ENCODE peak calls at places on chromosomes 6 and 20, in five cellular contexts. One of them, this sample, is unnamed.

GRCh38 chr20:60046011-60046413 is 87.8 kb downstream of the CDH26 start:
- DNase-seq in mesothelial cell of epicardium: no peak
- DNase-seq in psoas muscle: no peak
- DNase-seq in cardiac fibroblast: no peak
- DNase-seq in coronary artery: no peak
- DNase-seq in this sample: no peak

GRCh38 chr20:56628873-56629463 is at the start of gene TFAP2C:
- DNase-seq in mesothelial cell of epicardium: peak; percentile 72
- DNase-seq in psoas muscle: peak; percentile 65
- DNase-seq in coronary artery: no peak
- DNase-seq in cardiac fibroblast: no peak
- DNase-seq in this sample: peak; percentile 91

GRCh38 chr6:150753404-150754184 is 111.9 kb upstream of the MTHFD1L start:
- DNase-seq in coronary artery: no peak
- DNase-seq in cardiac fibroblast: no peak
- DNase-seq in psoas muscle: no peak
- DNase-seq in mesothelial cell of epicardium: no peak
- DNase-seq in this sample: no peak

GRCh38 chr6:105733556-105734162 is 330.8 kb upstream of the PREP start:
- DNase-seq in mesothelial cell of epicardium: no peak
- DNase-seq in psoas muscle: no peak
- DNase-seq in cardiac fibroblast: peak; percentile 70
- DNase-seq in coronary artery: no peak
- DNase-seq in this sample: no peak

GRCh38 chr6:40185486-40185885 is 251.2 kb upstream of the MOCS1 start:
- DNase-seq in coronary artery: peak; percentile 57
- DNase-seq in mesothelial cell of epicardium: no peak
- DNase-seq in cardiac fibroblast: no peak
- DNase-seq in psoas muscle: no peak
- DNase-seq in this sample: no peak

GRCh38 chr20:17504326-17504897 is 26.8 kb downstream of the BFSP1 start:
- DNase-seq in psoas muscle: no peak
- DNase-seq in mesothelial cell of epicardium: no peak
- DNase-seq in coronary artery: no peak
- DNase-seq in cardiac fibroblast: no peak
- DNase-seq in this sample: no peak

GRCh38 chr20:58086763-58087566 is 141.5 kb downstream of the ANKRD60 start:
- DNase-seq in psoas muscle: no peak
- DNase-seq in mesothelial cell of epicardium: no peak
- DNase-seq in cardiac fibroblast: peak; percentile 49
- DNase-seq in coronary artery: peak; percentile 56
- DNase-seq in this sample: peak; percentile 86

GRCh38 chr6:89597988-89598387 is 40.6 kb downstream of the LYRM2 start:
- DNase-seq in cardiac fibroblast: peak; percentile 56
- DNase-seq in psoas muscle: no peak
- DNase-seq in mesothelial cell of epicardium: no peak
- DNase-seq in coronary artery: no peak
- DNase-seq in this sample: peak; percentile 49

GRCh38 chr20:24077145-24077544 is 88.6 kb upstream of the GGTLC1 start:
- DNase-seq in coronary artery: no peak
- DNase-seq in psoas muscle: no peak
- DNase-seq in cardiac fibroblast: no peak
- DNase-seq in mesothelial cell of epicardium: no peak
- DNase-seq in this sample: no peak

GRCh38 chr6:170365581-170365980 is 59.0 kb downstream of the FAM120B start:
- DNase-seq in psoas muscle: no peak
- DNase-seq in coronary artery: no peak
- DNase-seq in mesothelial cell of epicardium: no peak
- DNase-seq in cardiac fibroblast: no peak
- DNase-seq in this sample: no peak

GRCh38 chr6:30485236-30485635 is 4.1 kb upstream of the HLA-E start:
- DNase-seq in psoas muscle: no peak
- DNase-seq in coronary artery: no peak
- DNase-seq in mesothelial cell of epicardium: no peak
- DNase-seq in cardiac fibroblast: no peak
- DNase-seq in this sample: no peak

GRCh38 chr6:38773338-38773737 is 58.2 kb downstream of the DNAH8 start:
- DNase-seq in cardiac fibroblast: peak; percentile 18
- DNase-seq in mesothelial cell of epicardium: no peak
- DNase-seq in coronary artery: no peak
- DNase-seq in psoas muscle: no peak
- DNase-seq in this sample: peak; percentile 67

GRCh38 chr20:24731312-24731711 is 217.8 kb upstream of the CST7 start:
- DNase-seq in mesothelial cell of epicardium: no peak
- DNase-seq in coronary artery: no peak
- DNase-seq in psoas muscle: no peak
- DNase-seq in cardiac fibroblast: no peak
- DNase-seq in this sample: no peak

GRCh38 chr20:22379472-22379871 is 204.9 kb downstream of the FOXA2 start:
- DNase-seq in coronary artery: no peak
- DNase-seq in psoas muscle: no peak
- DNase-seq in cardiac fibroblast: peak; percentile 65
- DNase-seq in mesothelial cell of epicardium: no peak
- DNase-seq in this sample: peak; percentile 25

GRCh38 chr6:136134275-136134674 is 115.8 kb downstream of the MTFR2 start:
- DNase-seq in cardiac fibroblast: no peak
- DNase-seq in mesothelial cell of epicardium: no peak
- DNase-seq in psoas muscle: no peak
- DNase-seq in coronary artery: no peak
- DNase-seq in this sample: no peak

GRCh38 chr6:63295553-63295952 is 24.2 kb downstream of the LGSN start:
- DNase-seq in psoas muscle: no peak
- DNase-seq in coronary artery: no peak
- DNase-seq in mesothelial cell of epicardium: no peak
- DNase-seq in cardiac fibroblast: no peak
- DNase-seq in this sample: no peak

GRCh38 chr20:36275011-36275410 is 31.1 kb upstream of the DLGAP4 start:
- DNase-seq in mesothelial cell of epicardium: no peak
- DNase-seq in coronary artery: no peak
- DNase-seq in cardiac fibroblast: no peak
- DNase-seq in psoas muscle: no peak
- DNase-seq in this sample: no peak

GRCh38 chr6:38091626-38092025 is 272.1 kb downstream of the ZFAND3 start:
- DNase-seq in coronary artery: no peak
- DNase-seq in psoas muscle: no peak
- DNase-seq in cardiac fibroblast: no peak
- DNase-seq in mesothelial cell of epicardium: no peak
- DNase-seq in this sample: no peak

GRCh38 chr6:43074847-43075741 is 1.0 kb upstream of the PTK7 start:
- DNase-seq in coronary artery: no peak
- DNase-seq in psoas muscle: no peak
- DNase-seq in cardiac fibroblast: peak; percentile 41
- DNase-seq in mesothelial cell of epicardium: no peak
- DNase-seq in this sample: no peak

GRCh38 chr6:100317031-100317430 is 147.7 kb downstream of the SIM1 start:
- DNase-seq in mesothelial cell of epicardium: no peak
- DNase-seq in coronary artery: no peak
- DNase-seq in psoas muscle: no peak
- DNase-seq in cardiac fibroblast: no peak
- DNase-seq in this sample: no peak

GRCh38 chr6:107730683-107731314 is 93.3 kb downstream of the SCML4 start:
- DNase-seq in coronary artery: no peak
- DNase-seq in psoas muscle: no peak
- DNase-seq in cardiac fibroblast: no peak
- DNase-seq in mesothelial cell of epicardium: no peak
- DNase-seq in this sample: no peak

GRCh38 chr6:107730106-107730505 is 94.0 kb downstream of the SCML4 start:
- DNase-seq in cardiac fibroblast: no peak
- DNase-seq in mesothelial cell of epicardium: no peak
- DNase-seq in coronary artery: no peak
- DNase-seq in psoas muscle: no peak
- DNase-seq in this sample: no peak

GRCh38 chr6:107731422-107732319 is 92.4 kb downstream of the SCML4 start:
- DNase-seq in cardiac fibroblast: no peak
- DNase-seq in coronary artery: no peak
- DNase-seq in psoas muscle: no peak
- DNase-seq in mesothelial cell of epicardium: no peak
- DNase-seq in this sample: no peak

GRCh38 chr6:107729098-107729497 is 95.0 kb downstream of the SCML4 start:
- DNase-seq in psoas muscle: no peak
- DNase-seq in mesothelial cell of epicardium: no peak
- DNase-seq in cardiac fibroblast: no peak
- DNase-seq in coronary artery: no peak
- DNase-seq in this sample: peak; percentile 10

DNA sequence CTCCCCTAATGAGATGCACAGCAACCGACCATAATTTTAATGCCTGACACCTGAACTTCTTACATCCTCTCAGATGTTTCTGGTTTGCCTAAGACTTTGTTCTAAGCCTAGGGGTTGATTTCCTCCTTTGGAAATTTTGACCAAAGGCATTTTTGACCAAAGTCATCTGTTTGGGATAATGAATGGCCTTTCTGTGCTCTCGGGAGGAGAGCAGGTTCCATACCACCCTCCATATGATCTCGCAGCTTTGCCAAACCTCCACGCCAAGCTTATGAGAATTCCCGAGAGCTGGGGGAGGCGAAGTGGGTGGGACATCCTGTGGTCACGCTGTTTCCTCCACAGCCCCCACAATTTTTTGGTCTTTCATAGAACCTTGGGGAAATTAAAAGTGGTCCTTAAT is 91.7 kb downstream of the SCML4 start:
- DNase-seq in mesothelial cell of epicardium: no peak
- DNase-seq in psoas muscle: no peak
- DNase-seq in cardiac fibroblast: no peak
- DNase-seq in coronary artery: no peak
- DNase-seq in this sample: no peak
- TF ChIP-seq CTCF in mesothelial cell of epicardium: no peak
- TF ChIP-seq CTCF in psoas muscle: no peak
- TF ChIP-seq CTCF in cardiac fibroblast: no peak
- TF ChIP-seq CTCF in coronary artery: no peak
- TF ChIP-seq CTCF in this sample: no peak

GRCh38 chr6:34236423-34237315 is at the start of gene HMGA1:
- DNase-seq in cardiac fibroblast: peak; percentile 89
- DNase-seq in coronary artery: no peak
- DNase-seq in mesothelial cell of epicardium: peak; percentile 85
- DNase-seq in psoas muscle: peak; percentile 91
- DNase-seq in this sample: peak; percentile 98

GRCh38 chr6:34238507-34239239 is 2.0 kb downstream of the HMGA1 start:
- DNase-seq in cardiac fibroblast: peak; percentile 18
- DNase-seq in psoas muscle: no peak
- DNase-seq in mesothelial cell of epicardium: no peak
- DNase-seq in coronary artery: no peak
- DNase-seq in this sample: no peak

GRCh38 chr6:34239240-34239825 is 2.7 kb downstream of the HMGA1 start:
- DNase-seq in mesothelial cell of epicardium: no peak
- DNase-seq in coronary artery: peak; percentile 31
- DNase-seq in psoas muscle: no peak
- DNase-seq in cardiac fibroblast: no peak
- DNase-seq in this sample: no peak

GRCh38 chr6:34237316-34237721 is 646 bp downstream of the HMGA1 start:
- DNase-seq in mesothelial cell of epicardium: no peak
- DNase-seq in psoas muscle: no peak
- DNase-seq in coronary artery: no peak
- DNase-seq in cardiac fibroblast: no peak
- DNase-seq in this sample: no peak

DNA sequence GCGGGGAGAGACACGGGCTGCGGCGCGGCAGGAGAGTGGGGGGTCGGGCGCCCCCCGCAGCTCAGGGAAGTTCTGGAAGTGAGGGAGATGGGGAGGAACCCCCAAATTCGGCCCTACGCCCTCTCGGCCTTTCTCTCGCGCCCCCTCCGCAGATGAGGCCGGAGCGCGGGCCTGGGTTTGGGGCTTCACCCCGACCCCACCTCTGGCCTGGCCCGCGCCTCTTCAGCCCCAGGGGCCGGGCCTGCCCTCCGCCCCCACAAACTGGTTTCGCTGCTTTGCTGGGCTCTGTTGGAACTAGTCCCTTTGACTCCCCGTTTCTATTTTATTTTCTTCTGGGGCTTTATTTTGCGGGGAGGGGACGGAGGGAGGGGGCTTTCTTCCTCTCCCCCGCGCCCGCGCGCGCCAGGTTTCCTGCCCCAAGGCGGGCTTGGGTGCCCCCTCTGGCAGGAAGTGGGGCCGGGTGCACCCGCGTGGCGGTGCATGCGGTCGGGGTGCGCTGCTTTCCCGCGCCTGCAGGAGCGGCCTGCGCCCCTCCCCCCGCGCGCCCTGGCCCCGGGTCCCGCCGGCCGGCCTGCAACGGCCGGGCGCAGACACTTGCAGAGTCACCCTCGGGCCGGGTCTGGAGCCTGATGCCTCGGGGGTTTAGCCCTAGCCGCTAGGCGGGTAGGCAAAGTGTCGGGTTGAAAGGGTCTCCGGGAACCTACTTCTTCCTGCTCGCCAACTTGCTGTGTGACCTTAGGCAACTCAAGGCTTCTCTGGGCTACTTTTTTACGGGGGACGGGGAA is 1.2 kb downstream of the HMGA1 start:
- DNase-seq in coronary artery: no peak
- DNase-seq in mesothelial cell of epicardium: no peak
- DNase-seq in cardiac fibroblast: peak; percentile 28
- DNase-seq in psoas muscle: peak; percentile 55
- DNase-seq in this sample: peak; percentile 91
- TF ChIP-seq CTCF in coronary artery: no peak
- TF ChIP-seq CTCF in mesothelial cell of epicardium: peak; percentile 15
- TF ChIP-seq CTCF in cardiac fibroblast: peak; percentile 13
- TF ChIP-seq CTCF in psoas muscle: peak; percentile 21
- TF ChIP-seq CTCF in this sample: peak; percentile 80

GRCh38 chr20:47428851-47429336 is 72.4 kb upstream of the ZMYND8 start:
- DNase-seq in cardiac fibroblast: no peak
- DNase-seq in psoas muscle: no peak
- DNase-seq in mesothelial cell of epicardium: no peak
- DNase-seq in coronary artery: no peak
- DNase-seq in this sample: no peak

GRCh38 chr20:47429409-47429808 is 72.3 kb upstream of the NCOA3 start:
- DNase-seq in mesothelial cell of epicardium: no peak
- DNase-seq in psoas muscle: no peak
- DNase-seq in cardiac fibroblast: no peak
- DNase-seq in coronary artery: no peak
- DNase-seq in this sample: no peak

GRCh38 chr20:47427067-47427466 is 70.6 kb upstream of the ZMYND8 start:
- DNase-seq in mesothelial cell of epicardium: no peak
- DNase-seq in cardiac fibroblast: no peak
- DNase-seq in psoas muscle: no peak
- DNase-seq in coronary artery: no peak
- DNase-seq in this sample: no peak

GRCh38 chr20:47427746-47428145 is 71.2 kb upstream of the ZMYND8 start:
- DNase-seq in mesothelial cell of epicardium: no peak
- DNase-seq in psoas muscle: no peak
- DNase-seq in coronary artery: no peak
- DNase-seq in cardiac fibroblast: no peak
- DNase-seq in this sample: no peak

DNA sequence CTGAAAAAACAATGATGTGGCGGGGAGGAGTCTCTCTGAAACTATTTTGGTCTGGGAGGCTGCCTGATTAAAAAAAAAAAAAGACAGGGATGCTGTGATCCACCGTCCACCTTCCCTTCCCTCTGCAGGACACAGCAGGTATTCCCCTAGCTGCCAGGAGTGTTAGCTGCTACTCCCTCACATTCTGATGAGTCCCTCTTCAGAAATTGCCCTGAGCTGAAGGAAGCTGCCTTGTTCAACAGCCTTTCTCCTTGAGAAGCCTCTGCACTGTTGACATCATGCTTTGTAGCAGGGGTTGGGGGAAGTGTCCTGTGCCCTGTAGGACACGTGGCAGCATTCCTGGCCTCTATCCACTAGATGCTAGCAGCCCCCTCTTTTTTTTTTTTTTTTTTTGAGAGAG is 71.7 kb upstream of the ZMYND8 start:
- DNase-seq in psoas muscle: no peak
- DNase-seq in cardiac fibroblast: no peak
- DNase-seq in mesothelial cell of epicardium: no peak
- DNase-seq in coronary artery: no peak
- DNase-seq in this sample: no peak
- TF ChIP-seq CTCF in psoas muscle: no peak
- TF ChIP-seq CTCF in cardiac fibroblast: no peak
- TF ChIP-seq CTCF in mesothelial cell of epicardium: no peak
- TF ChIP-seq CTCF in coronary artery: no peak
- TF ChIP-seq CTCF in this sample: peak; percentile 6

GRCh38 chr6:32558426-32559057 is 28.5 kb upstream of the HLA-DRB5 start:
- DNase-seq in psoas muscle: no peak
- DNase-seq in cardiac fibroblast: no peak
- DNase-seq in mesothelial cell of epicardium: no peak
- DNase-seq in coronary artery: no peak
- DNase-seq in this sample: no peak
- TF ChIP-seq CTCF in psoas muscle: no peak
- TF ChIP-seq CTCF in cardiac fibroblast: no peak
- TF ChIP-seq CTCF in mesothelial cell of epicardium: no peak
- TF ChIP-seq CTCF in coronary artery: no peak
- TF ChIP-seq CTCF in this sample: no peak